ENCODE peak calls at places on chromosomes 16 and 17, in seven cellular contexts. Q, E, S, L, A, P and H are unnamed samples.

GRCh38 chr17:33725675-33726271 is 432.7 kb upstream of the ASIC2 start:
- DNase-seq in A (no peak), P (peak), E (no peak), S (no peak), Q (no peak), L (no peak), H (peak)

GRCh38 chr16:67857547-67858233 is 10.2 kb upstream of the CENPT start:
- DNase-seq in L (no peak), P (no peak), A (no peak), Q (no peak), E (no peak), S (no peak), H (no peak)

GRCh38 chr16:85296859-85297698 is 184.8 kb upstream of the CIBAR2 start:
- DNase-seq in Q (peak), P (peak), A (no peak), E (no peak), L (no peak), S (no peak), H (peak)

GRCh38 chr17:49071106-49071505 is 61.5 kb upstream of the B4GALNT2 start:
- DNase-seq in L (no peak), E (no peak), P (no peak), Q (no peak), S (no peak), A (no peak), H (no peak)

GRCh38 chr17:10616502-10617119 is 40.5 kb downstream of the MYH3 start:
- DNase-seq in E (peak), S (no peak), P (peak), Q (peak), L (peak), A (peak), H (peak)

GRCh38 chr17:35889241-35889640 is 9.1 kb upstream of the CCL5 start:
- DNase-seq in Q (no peak), L (no peak), A (no peak), S (no peak), E (no peak), P (no peak), H (no peak)

GRCh38 chr16:87812200-87812656 is 46.4 kb upstream of the KLHDC4 start:
- DNase-seq in A (no peak), L (no peak), E (no peak), Q (no peak), P (no peak), S (no peak), H (no peak)

GRCh38 chr16:75653926-75654325 is 6.4 kb downstream of the TERF2IP start:
- DNase-seq in P (no peak), S (no peak), E (no peak), Q (no peak), L (no peak), A (no peak), H (no peak)

GRCh38 chr16:82995286-82995926 is 368.6 kb downstream of the CDH13 start:
- DNase-seq in S (no peak), L (no peak), A (no peak), Q (no peak), P (no peak), E (no peak), H (no peak)

GRCh38 chr17:75683467-75684041 is 16.4 kb downstream of the SAP30BP start:
- DNase-seq in E (no peak), L (no peak), A (no peak), Q (no peak), S (no peak), P (no peak), H (no peak)

GRCh38 chr16:63188076-63188771 is 1152.0 kb upstream of the CDH8 start:
- DNase-seq in E (no peak), A (no peak), L (no peak), Q (no peak), S (no peak), P (no peak), H (no peak)

GRCh38 chr16:90044111-90044551 is 24.9 kb upstream of the DBNDD1 start:
- DNase-seq in L (no peak), Q (no peak), E (no peak), S (no peak), A (no peak), P (no peak), H (no peak)

GRCh38 chr16:1108299-1109252 is 12.5 kb upstream of the C1QTNF8 start:
- DNase-seq in Q (no peak), E (no peak), L (no peak), A (no peak), P (no peak), S (no peak), H (peak)

GRCh38 chr17:47882247-47882646 is 13.8 kb upstream of the SP2 start:
- DNase-seq in A (no peak), L (no peak), P (no peak), Q (no peak), S (no peak), E (no peak), H (no peak)

GRCh38 chr17:61426482-61427304 is 25.5 kb upstream of the TBX4 start:
- DNase-seq in L (no peak), E (no peak), Q (no peak), A (no peak), S (no peak), P (no peak), H (no peak)

GRCh38 chr16:15811778-15812750 is 44.8 kb downstream of the MYH11 start:
- DNase-seq in A (no peak), P (no peak), E (no peak), Q (no peak), S (no peak), L (no peak), H (peak)

GRCh38 chr16:89049484-89050118 is 44.1 kb upstream of the ACSF3 start:
- DNase-seq in S (no peak), L (no peak), Q (no peak), E (no peak), P (no peak), A (no peak), H (peak)

GRCh38 chr16:4376126-4376819 is 4.6 kb downstream of the VASN start:
- DNase-seq in P (no peak), S (no peak), A (no peak), L (no peak), E (no peak), Q (no peak), H (no peak)

GRCh38 chr16:14358697-14359305 is 271.3 kb downstream of the PARN start:
- DNase-seq in A (no peak), P (no peak), Q (no peak), L (no peak), E (no peak), S (no peak), H (no peak)

GRCh38 chr16:75096730-75097129 is 19.9 kb downstream of the LDHD start:
- DNase-seq in E (no peak), Q (no peak), A (no peak), L (no peak), P (no peak), S (no peak), H (no peak)

GRCh38 chr16:86103320-86103719 is 204.4 kb downstream of the IRF8 start:
- DNase-seq in L (no peak), E (no peak), P (no peak), A (no peak), S (no peak), Q (no peak), H (no peak)

GRCh38 chr16:85605912-85606841 is 6.9 kb upstream of the GSE1 start:
- DNase-seq in S (no peak), Q (no peak), P (no peak), E (no peak), A (no peak), L (no peak), H (no peak)

GRCh38 chr16:23842137-23842600 is 6.4 kb downstream of the PRKCB start:
- DNase-seq in S (no peak), Q (no peak), P (no peak), A (no peak), L (peak), E (no peak), H (no peak)

GRCh38 chr16:12347365-12347764 is 370.8 kb downstream of the SNX29 start:
- DNase-seq in Q (no peak), L (no peak), A (no peak), S (no peak), P (no peak), E (no peak), H (no peak)

GRCh38 chr16:71338632-71339031 is 19.9 kb upstream of the CALB2 start:
- DNase-seq in S (no peak), A (no peak), Q (no peak), L (no peak), P (no peak), E (no peak), H (no peak)

GRCh38 chr16:12942861-12943260 is 41.5 kb downstream of the SHISA9 start:
- DNase-seq in A (no peak), E (no peak), S (no peak), P (no peak), Q (no peak), L (no peak), H (no peak)

GRCh38 chr17:68228817-68229570 is 18.8 kb upstream of the AMZ2 start:
- DNase-seq in A (no peak), L (no peak), S (no peak), Q (no peak), E (no peak), P (no peak), H (no peak)

GRCh38 chr17:8965394-8966168 is at the start of gene PIK3R5:
- DNase-seq in S (peak), E (peak), Q (peak), P (peak), L (no peak), A (peak), H (peak)

GRCh38 chr16:87295661-87296531 is 21.3 kb downstream of the C16orf95 start:
- DNase-seq in E (no peak), A (no peak), L (no peak), S (no peak), P (no peak), Q (no peak), H (no peak)

GRCh38 chr17:42311240-42312034 is 23.1 kb downstream of the STAT5A start:
- DNase-seq in S (no peak), Q (peak), E (no peak), L (no peak), A (no peak), P (no peak), H (peak)

GRCh38 chr17:69773081-69773480 is 301.9 kb upstream of the KCNJ16 start:
- DNase-seq in L (no peak), Q (no peak), P (no peak), E (no peak), S (no peak), A (no peak), H (no peak)

GRCh38 chr17:31497994-31498826 is 106.7 kb downstream of the RAB11FIP4 start:
- DNase-seq in L (no peak), E (no peak), A (no peak), Q (no peak), P (no peak), S (no peak), H (no peak)

GRCh38 chr17:17144916-17145665 is 61.0 kb downstream of the PLD6 start:
- DNase-seq in S (no peak), E (no peak), A (no peak), Q (no peak), L (no peak), P (no peak), H (no peak)

GRCh38 chr17:67326440-67326839 is 39.9 kb downstream of the PSMD12 start:
- DNase-seq in L (no peak), P (no peak), A (no peak), S (no peak), Q (no peak), E (no peak), H (no peak)

GRCh38 chr17:48541036-48541573 is 3.8 kb downstream of the HOXB2 start:
- DNase-seq in S (no peak), L (no peak), A (no peak), P (no peak), Q (no peak), E (no peak), H (no peak)

GRCh38 chr17:1197781-1198490 is 18.2 kb upstream of the ABR start:
- DNase-seq in Q (peak), P (no peak), L (peak), S (peak), A (peak), E (peak), H (no peak)